ENCODE peak calls at places on chromosomes 3 and 15, in four cellular contexts. S is HT1080, F is activated T-helper 1 cell treated with Interleukin-2 at 50 U/mL for 16 hours, L is COR-L47. Z is an unnamed sample.

GRCh38 chr15:51004103-51004536 is 90.6 kb downstream of the TNFAIP8L3 start:
- DNase-seq in S (peak; percentile 24), F (no peak), L (no peak), Z (peak; percentile 88)

GRCh38 chr3:79109758-79110157 is 658.0 kb downstream of the ROBO1 start:
- DNase-seq in S (no peak), F (no peak), L (no peak), Z (no peak)

GRCh38 chr3:146090521-146090920 is 70.5 kb downstream of the PLOD2 start:
- DNase-seq in S (no peak), F (no peak), L (no peak), Z (no peak)

GRCh38 chr15:60639502-60639901 is 160.6 kb upstream of the ICE2 start:
- DNase-seq in S (no peak), F (no peak), L (no peak), Z (no peak)

GRCh38 chr3:49930922-49931321 is 1.3 kb upstream of the MON1A start:
- DNase-seq in S (peak; percentile 28), F (no peak), L (peak; percentile 1), Z (no peak)

GRCh38 chr3:157370867-157371266 is 65.8 kb upstream of the PTX3 start:
- DNase-seq in S (no peak), F (no peak), L (no peak), Z (no peak)

GRCh38 chr3:66036586-66037061 is 2.1 kb downstream of the MAGI1 start:
- DNase-seq in S (peak; percentile 14), F (no peak), L (no peak), Z (no peak)

GRCh38 chr3:44074181-44074580 is 167.5 kb upstream of the TOPAZ1 start:
- DNase-seq in S (peak; percentile 58), F (no peak), L (no peak), Z (peak; percentile 43)

GRCh38 chr3:113104746-113105479 is 106.4 kb upstream of the BOC start:
- DNase-seq in S (no peak), F (no peak), L (no peak), Z (no peak)

GRCh38 chr3:45560270-45561020 is 34.1 kb upstream of the LIMD1 start:
- DNase-seq in S (no peak), F (no peak), L (no peak), Z (no peak)

GRCh38 chr3:193563999-193564398 is 9.3 kb upstream of the ATP13A4 start:
- DNase-seq in S (no peak), F (no peak), L (peak; percentile 62), Z (no peak)

GRCh38 chr3:135991621-135992020 is 26.1 kb downstream of the PPP2R3A start:
- DNase-seq in S (peak; percentile 67), F (no peak), L (no peak), Z (no peak)

GRCh38 chr3:114231616-114232015 is 5.8 kb downstream of the ZNF80 start:
- DNase-seq in S (no peak), F (peak; percentile 38), L (no peak), Z (no peak)

GRCh38 chr3:73405853-73406252 is 218.9 kb downstream of the PDZRN3 start:
- DNase-seq in S (no peak), F (no peak), L (no peak), Z (no peak)

GRCh38 chr3:73765878-73766564 is 141.3 kb upstream of the PDZRN3 start:
- DNase-seq in S (no peak), F (no peak), L (no peak), Z (no peak)

GRCh38 chr15:33623010-33623409 is 312.2 kb downstream of the RYR3 start:
- DNase-seq in S (no peak), F (no peak), L (no peak), Z (no peak)

GRCh38 chr3:106183762-106184391 is 315.1 kb upstream of the CBLB start:
- DNase-seq in S (peak; percentile 37), F (no peak), L (no peak), Z (peak; percentile 84)

GRCh38 chr3:67030785-67031740 is 33.0 kb downstream of the KBTBD8 start:
- DNase-seq in S (no peak), F (no peak), L (no peak), Z (no peak)

GRCh38 chr3:58418227-58418626 is 15.4 kb downstream of the PDHB start:
- DNase-seq in S (no peak), F (no peak), L (no peak), Z (no peak)

GRCh38 chr15:53535886-53536285 is 223.6 kb downstream of the WDR72 start:
- DNase-seq in S (no peak), F (no peak), L (no peak), Z (no peak)

GRCh38 chr3:56494679-56495322 is 26.5 kb upstream of the ERC2 start:
- DNase-seq in S (peak; percentile 70), F (peak; percentile 36), L (peak; percentile 25), Z (peak; percentile 28)

GRCh38 chr3:36496734-36497133 is 116.4 kb downstream of the STAC start:
- DNase-seq in S (no peak), F (no peak), L (no peak), Z (peak; percentile 49)

GRCh38 chr3:171860830-171861535 is 17.8 kb downstream of the TMEM212 start:
- DNase-seq in S (peak; percentile 39), F (no peak), L (no peak), Z (no peak)

GRCh38 chr15:81160312-81161214 is 26.5 kb downstream of the CFAP161 start:
- DNase-seq in S (peak; percentile 41), F (no peak), L (peak; percentile 53), Z (peak; percentile 44)

GRCh38 chr15:78453447-78453846 is 15.4 kb downstream of the IREB2 start:
- DNase-seq in S (no peak), F (no peak), L (no peak), Z (no peak)

GRCh38 chr3:68876112-68876713 is 56.1 kb downstream of the TAFA4 start:
- DNase-seq in S (peak; percentile 47), F (no peak), L (peak; percentile 52), Z (peak; percentile 51)

GRCh38 chr3:23242106-23242505 is 39.0 kb downstream of the UBE2E2 start:
- DNase-seq in S (peak; percentile 26), F (no peak), L (no peak), Z (peak; percentile 40)

GRCh38 chr3:62622553-62623174 is 249.3 kb upstream of the FEZF2 start:
- DNase-seq in S (peak; percentile 69), F (no peak), L (peak; percentile 15), Z (no peak)

GRCh38 chr3:70811880-70812279 is 499.4 kb upstream of the MDFIC2 start:
- DNase-seq in S (peak; percentile 50), F (no peak), L (no peak), Z (peak; percentile 80)

Z was measured in foreskin keratinocyte.